ENCODE peak calls at places on chromosome 9, in five cellular contexts. C is SJCRH30, F is IMR-90, M is heart left ventricle, H is fibroblast of lung. L is an unnamed sample.

GRCh38 chr9:130239741-130240241 is 25.8 kb upstream of the HMCN2 start:
- DNase-seq in C (peak; percentile 53), F (peak; percentile 19), M (no peak), H (peak; percentile 26), L (no peak)

GRCh38 chr9:25449503-25449902 is 228.7 kb downstream of the TUSC1 start:
- DNase-seq in C (no peak), F (no peak), M (no peak), H (no peak), L (no peak)

GRCh38 chr9:19441730-19442129 is 32.9 kb downstream of the ACER2 start:
- DNase-seq in C (no peak), F (no peak), M (no peak), H (no peak), L (no peak)

GRCh38 chr9:110555971-110556370 is 23.6 kb downstream of the SVEP1 start:
- DNase-seq in C (no peak), F (peak; percentile 88), M (peak; percentile 71), H (peak; percentile 91), L (no peak)

GRCh38 chr9:7439355-7439978 is 360.1 kb downstream of the DMAC1 start:
- DNase-seq in C (no peak), F (peak; percentile 73), M (no peak), H (peak; percentile 60), L (no peak)

GRCh38 chr9:89022071-89022721 is 30.9 kb downstream of the S1PR3 start:
- DNase-seq in C (no peak), F (peak; percentile 26), M (no peak), H (peak; percentile 77), L (no peak)

GRCh38 chr9:28927711-28928110 is 1354.4 kb upstream of the C9orf72 start:
- DNase-seq in C (no peak), F (no peak), M (no peak), H (no peak), L (peak; percentile 41)

GRCh38 chr9:101485873-101486692 is 47.6 kb upstream of the RNF20 start:
- DNase-seq in C (peak; percentile 61), F (peak; percentile 41), M (peak; percentile 51), H (peak; percentile 46), L (no peak)

GRCh38 chr9:91857291-91857781 is 92.7 kb downstream of the ROR2 start:
- DNase-seq in C (no peak), F (peak; percentile 50), M (no peak), H (peak; percentile 25), L (no peak)

GRCh38 chr9:126481862-126482261 is 131.9 kb upstream of the LMX1B start:
- DNase-seq in C (no peak), F (no peak), M (no peak), H (no peak), L (no peak)

GRCh38 chr9:117555964-117556629 is 141.2 kb upstream of the ASTN2 start:
- DNase-seq in C (peak; percentile 81), F (no peak), M (peak; percentile 34), H (peak; percentile 0), L (no peak)

GRCh38 chr9:113599647-113600476 is 136.3 kb downstream of the RGS3 start:
- DNase-seq in C (peak; percentile 63), F (peak; percentile 93), M (no peak), H (peak; percentile 95), L (no peak)

GRCh38 chr9:135797507-135798302 is 95.7 kb downstream of the KCNT1 start:
- DNase-seq in C (peak; percentile 89), F (peak; percentile 31), M (peak; percentile 58), H (peak; percentile 12), L (no peak)

GRCh38 chr9:121198512-121199042 is 3.1 kb downstream of the RAB14 start:
- DNase-seq in C (no peak), F (no peak), M (no peak), H (no peak), L (no peak)

GRCh38 chr9:37426846-37427245 is 4.3 kb downstream of the GRHPR start:
- DNase-seq in C (no peak), F (no peak), M (no peak), H (no peak), L (no peak)

GRCh38 chr9:99825158-99826046 is 3.7 kb downstream of the NR4A3 start:
- DNase-seq in C (no peak), F (no peak), M (no peak), H (no peak), L (no peak)

GRCh38 chr9:26746357-26747072 is 146.1 kb downstream of the CAAP1 start:
- DNase-seq in C (no peak), F (peak; percentile 13), M (no peak), H (peak; percentile 35), L (no peak)

GRCh38 chr9:114176601-114177295 is 21.4 kb downstream of the COL27A1 start:
- DNase-seq in C (no peak), F (no peak), M (no peak), H (no peak), L (no peak)

GRCh38 chr9:71876106-71876505 is 34.9 kb downstream of the ABHD17B start:
- DNase-seq in C (no peak), F (no peak), M (no peak), H (no peak), L (no peak)
- H3K4me1 ChIP-seq in C (no peaks in the 10 kb centered on the region), F (no peaks in the 10 kb centered on the region), M (no peaks in the 10 kb centered on the region), H (no peaks in the 10 kb centered on the region), L (no peaks in the 10 kb centered on the region)

GRCh38 chr9:86766912-86767311 is 180.4 kb downstream of the GAS1 start:
- DNase-seq in C (peak; percentile 97), F (peak; percentile 89), M (no peak), H (peak; percentile 97), L (peak; percentile 79)

GRCh38 chr9:86768709-86769108 is 178.6 kb downstream of the GAS1 start:
- DNase-seq in C (no peak), F (no peak), M (no peak), H (no peak), L (no peak)

GRCh38 chr9:86768020-86768419 is 179.3 kb downstream of the GAS1 start:
- DNase-seq in C (no peak), F (no peak), M (no peak), H (no peak), L (no peak)

GRCh38 chr9:86765736-86766410 is 181.4 kb downstream of the GAS1 start:
- DNase-seq in C (no peak), F (no peak), M (no peak), H (no peak), L (no peak)

DNA sequence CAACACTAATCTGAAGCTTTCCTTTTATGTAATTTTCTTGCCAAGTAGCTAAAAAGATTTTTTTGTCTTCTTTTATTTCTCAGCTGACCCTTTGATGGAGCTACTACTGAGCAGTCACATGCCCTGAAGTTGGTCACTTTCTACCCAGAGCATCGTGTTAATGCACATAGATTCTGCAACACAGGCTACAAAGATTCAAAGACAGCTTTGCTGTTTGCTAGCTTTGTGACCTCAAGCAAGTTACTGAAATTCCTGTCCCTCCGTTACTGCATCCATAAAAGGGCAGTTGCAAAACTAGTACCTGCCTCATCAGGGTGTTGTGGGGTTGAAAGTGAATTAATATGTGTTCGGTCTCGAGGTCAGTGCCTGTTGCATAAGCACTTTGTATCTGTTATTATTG is 179.9 kb downstream of the GAS1 start:
- DNase-seq in C (no peak), F (no peak), M (no peak), H (peak; percentile 54), L (no peak)
- H3K4me3 ChIP-seq in C (no peak overlapping the region), F (no peak overlapping the region), M (no peak overlapping the region), H (no peak overlapping the region), L (no peak overlapping the region)

GRCh38 chr9:131670247-131670681 is 69.6 kb downstream of the RAPGEF1 start:
- DNase-seq in C (no peak), F (no peak), M (peak; percentile 85), H (no peak), L (no peak)
- H3K4me1 ChIP-seq in C (peaks cover 31% of the 10 kb centered on the region), F (peaks cover 19% of the 10 kb centered on the region), M (peaks cover 19% of the 10 kb centered on the region), H (peaks cover 25% of the 10 kb centered on the region), L (peaks cover 8% of the 10 kb centered on the region)

GRCh38 chr9:94860678-94861588 is 134.4 kb downstream of the AOPEP start:
- DNase-seq in C (peak; percentile 99), F (peak; percentile 89), M (no peak), H (peak; percentile 100), L (no peak)
- H3K4me3 ChIP-seq in C (no peak overlapping the region), F (no peak overlapping the region), M (no peak overlapping the region), H (no peak overlapping the region), L (no peak overlapping the region)

DNA sequence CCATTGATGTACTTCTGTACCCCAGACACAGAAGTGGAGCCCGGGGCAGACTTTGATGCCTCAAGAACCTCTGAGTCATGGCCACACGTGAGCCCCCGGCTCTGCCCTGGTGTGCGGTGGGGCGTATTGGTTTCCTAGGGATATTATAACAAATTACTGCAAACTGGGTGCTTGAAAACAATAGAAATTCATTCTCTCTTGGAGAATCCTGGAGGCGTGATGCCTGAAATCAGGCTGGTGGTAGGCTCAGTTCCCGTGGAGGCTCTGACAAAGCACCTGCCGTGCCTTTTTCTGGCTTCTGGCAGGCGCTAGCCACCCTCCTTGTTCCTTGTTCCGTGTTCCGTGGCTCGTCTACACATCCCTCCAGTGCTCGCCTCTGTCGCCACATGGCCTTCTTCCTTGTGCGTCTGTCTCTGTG is 24.2 kb downstream of the NEK6 start:
- DNase-seq in C (no peak), F (no peak), M (no peak), H (peak; percentile 87), L (no peak)
- H3K4me1 ChIP-seq in C (peaks cover 34% of the 10 kb centered on the region), F (peaks cover 70% of the 10 kb centered on the region), M (peaks cover 14% of the 10 kb centered on the region), H (peaks cover 48% of the 10 kb centered on the region), L (peaks cover 16% of the 10 kb centered on the region)

L was measured in RWPE2.